ENCODE peak calls at places on chromosomes 6 and 20, in seven cellular contexts. V is body of pancreas, W is mesothelial cell of epicardium, O is PC-9, N is lower leg skin, F is fibroblast of the aortic adventitia, D is neural progenitor cell. L is an unnamed sample.

GRCh38 chr6:26172496-26172958 is 85.3 kb downstream of the HFE start:
- DNase-seq in W (no peak), D (peak; percentile 34), O (no peak), V (no peak), F (peak; percentile 59), N (no peak), L (no peak)

GRCh38 chr6:42502990-42503389 is 51.3 kb upstream of the TRERF1 start:
- DNase-seq in F (no peak), D (no peak), W (no peak), N (no peak), V (no peak), O (no peak), L (no peak)

GRCh38 chr6:41546475-41546865 is 289 bp downstream of the FOXP4 start:
- DNase-seq in N (no peak), F (peak; percentile 36), V (no peak), D (no peak), O (no peak), W (no peak), L (peak; percentile 68)

GRCh38 chr6:126748141-126748540 is 370.3 kb upstream of the RSPO3 start:
- DNase-seq in O (no peak), D (no peak), V (no peak), W (no peak), F (peak; percentile 88), N (no peak), L (no peak)

GRCh38 chr6:37456126-37456525 is 23.1 kb downstream of the CMTR1 start:
- DNase-seq in W (no peak), D (no peak), V (no peak), F (peak; percentile 76), N (no peak), O (no peak), L (no peak)

GRCh38 chr20:22288156-22288555 is 296.2 kb downstream of the FOXA2 start:
- DNase-seq in N (peak; percentile 80), V (no peak), O (no peak), W (no peak), F (no peak), D (no peak), L (no peak)

GRCh38 chr6:99736302-99736701 is 129.7 kb downstream of the PRDM13 start:
- DNase-seq in V (no peak), F (no peak), N (no peak), W (no peak), D (no peak), O (no peak), L (peak; percentile 26)

GRCh38 chr6:41430875-41431274 is 95.5 kb downstream of the NCR2 start:
- DNase-seq in N (no peak), W (no peak), F (peak; percentile 46), D (no peak), V (no peak), O (peak; percentile 35), L (peak; percentile 39)

GRCh38 chr20:44832724-44833123 is 22.4 kb upstream of the RIMS4 start:
- DNase-seq in F (peak; percentile 40), D (no peak), N (no peak), O (no peak), W (no peak), V (no peak), L (no peak)

GRCh38 chr6:37168163-37168758 is 1.7 kb upstream of the PIM1 start:
- DNase-seq in F (no peak), W (no peak), O (no peak), V (no peak), N (no peak), D (peak; percentile 12), L (no peak)

GRCh38 chr6:153024401-153025017 is 22.0 kb upstream of the MTRF1L start:
- DNase-seq in D (peak; percentile 74), N (peak; percentile 27), O (peak; percentile 11), F (peak; percentile 72), V (peak; percentile 50), W (no peak), L (peak; percentile 36)

GRCh38 chr6:51855310-51856082 is 231.9 kb downstream of the PKHD1 start:
- DNase-seq in W (no peak), O (no peak), N (peak; percentile 21), D (peak; percentile 93), V (no peak), F (peak; percentile 59), L (peak; percentile 39)

GRCh38 chr6:16704706-16705402 is 56.4 kb downstream of the ATXN1 start:
- DNase-seq in D (no peak), V (no peak), W (no peak), N (no peak), F (peak; percentile 37), O (no peak), L (no peak)

GRCh38 chr20:64005394-64005793 is 24.5 kb downstream of the PRPF6 start:
- DNase-seq in N (no peak), F (no peak), V (no peak), W (no peak), D (no peak), O (no peak), L (no peak)

GRCh38 chr6:119209452-119210205 is 131.2 kb upstream of the FAM184A start:
- DNase-seq in N (no peak), V (no peak), W (no peak), D (no peak), F (peak; percentile 30), O (no peak), L (no peak)

GRCh38 chr6:26017567-26017966 is 55.0 kb downstream of the TRIM38 start:
- DNase-seq in D (no peak), F (peak; percentile 80), N (peak; percentile 66), V (peak; percentile 20), W (peak; percentile 46), O (peak; percentile 66), L (peak; percentile 80)

GRCh38 chr6:135185483-135185882 is 4.4 kb downstream of the MYB start:
- DNase-seq in V (no peak), W (no peak), F (no peak), O (no peak), N (no peak), D (no peak), L (no peak)

GRCh38 chr6:162090734-162091133 is 636.8 kb downstream of the PRKN start:
- DNase-seq in D (no peak), W (no peak), N (no peak), F (peak; percentile 31), V (no peak), O (no peak), L (no peak)

GRCh38 chr6:53651764-53652401 is 13.7 kb downstream of the KLHL31 start:
- DNase-seq in D (peak; percentile 90), W (peak; percentile 69), O (peak; percentile 89), V (peak; percentile 88), F (peak; percentile 17), N (peak; percentile 59), L (peak; percentile 89)

DNA sequence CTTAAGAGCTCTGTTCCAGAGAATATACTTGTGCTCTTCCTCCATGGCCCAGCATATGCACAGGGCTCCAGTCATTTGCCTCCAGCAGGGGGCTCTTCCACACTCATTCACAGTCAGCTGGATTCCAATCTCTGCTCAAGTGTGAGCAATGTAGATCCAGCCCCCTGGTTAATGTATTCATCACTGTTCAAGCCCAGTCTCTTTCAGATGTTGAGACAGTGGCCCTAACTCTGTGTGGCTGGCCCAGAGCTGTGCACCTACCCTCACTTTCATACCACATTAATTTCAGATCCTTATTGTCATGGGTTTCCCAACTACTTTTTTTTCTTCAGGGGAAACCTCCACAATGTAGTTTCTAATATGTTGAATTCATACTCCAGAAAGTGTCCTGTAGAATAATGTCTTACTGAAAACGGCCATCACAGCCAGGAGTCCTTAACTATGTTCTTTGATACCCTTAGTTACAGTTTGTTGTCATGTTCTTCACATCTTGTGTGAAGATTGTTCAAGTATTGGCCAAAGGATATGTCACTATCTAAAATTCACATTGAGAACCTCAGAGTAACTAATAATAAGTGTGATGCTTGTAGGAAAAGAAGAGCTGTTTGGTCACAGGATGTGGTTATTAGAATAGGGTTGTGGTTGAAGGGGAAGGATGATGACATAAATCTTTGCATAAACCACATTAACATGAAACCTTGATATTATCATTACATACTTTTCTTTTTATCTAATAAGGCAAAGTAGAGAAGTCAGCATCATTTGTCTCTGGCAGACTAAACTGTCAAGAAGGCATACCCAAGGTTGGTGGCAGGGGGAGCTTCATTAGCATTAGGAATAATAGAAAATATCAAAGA is 14.4 kb upstream of the HLA-DQA1 start:
- DNase-seq in V (no peak), O (peak; percentile 9), F (peak; percentile 26), D (peak; percentile 87), W (no peak), N (no peak), L (peak; percentile 59)
- TF ChIP-seq CTCF in V (peak; percentile 31), O (peak; percentile 55), F (peak; percentile 50), D (peak; percentile 81), W (no peak), N (no peak), L (no peak)

GRCh38 chr6:159121387-159121955 is 47.7 kb upstream of the FNDC1 start:
- DNase-seq in V (no peak), W (no peak), O (no peak), D (no peak), F (no peak), N (no peak), L (no peak)

GRCh38 chr6:159126590-159126989 is 42.6 kb upstream of the FNDC1 start:
- DNase-seq in F (no peak), N (no peak), D (no peak), W (no peak), O (no peak), V (no peak), L (no peak)

GRCh38 chr6:159127701-159128100 is 41.5 kb upstream of the FNDC1 start:
- DNase-seq in V (no peak), F (no peak), W (no peak), N (no peak), O (no peak), D (no peak), L (no peak)

GRCh38 chr6:159125977-159126376 is 43.2 kb upstream of the FNDC1 start:
- DNase-seq in D (no peak), N (no peak), F (no peak), V (no peak), O (no peak), W (no peak), L (no peak)

DNA sequence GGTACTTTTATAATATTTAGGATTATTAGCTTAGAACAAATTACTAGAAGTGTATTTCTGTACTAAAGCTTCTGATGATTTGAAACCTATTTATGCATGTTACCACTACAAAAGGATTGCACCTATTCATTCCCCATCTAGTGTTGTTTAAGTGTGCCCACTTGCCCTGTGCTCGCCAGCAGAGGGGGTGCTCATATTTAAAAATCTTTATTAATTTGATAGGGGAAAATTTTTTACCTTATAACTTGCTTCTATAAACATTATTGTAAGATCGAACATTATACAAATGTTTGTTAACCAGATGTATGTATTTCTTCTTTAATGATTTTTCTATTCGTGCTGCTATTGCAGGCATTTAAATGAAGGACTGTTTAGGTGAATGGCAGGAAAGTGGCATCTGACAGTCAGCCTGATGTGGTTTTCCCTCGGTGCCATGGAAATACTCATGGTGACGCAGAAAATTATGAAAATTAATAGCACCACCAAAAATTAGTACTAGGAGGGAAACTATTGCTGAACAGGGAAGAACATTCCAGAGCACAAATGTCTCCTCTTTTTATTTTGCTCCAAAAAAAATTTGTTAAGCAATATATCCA is 44.1 kb upstream of the FNDC1 start:
- DNase-seq in D (no peak), W (no peak), N (no peak), F (no peak), V (no peak), O (no peak), L (no peak)
- TF ChIP-seq CTCF in D (peak; percentile 26), W (no peak), N (no peak), F (peak; percentile 36), V (no peak), O (peak; percentile 35), L (peak; percentile 28)

GRCh38 chr6:81750201-81750600 is 2.3 kb downstream of the TENT5A start:
- DNase-seq in F (peak; percentile 38), N (no peak), O (no peak), V (no peak), D (no peak), W (no peak), L (no peak)
- TF ChIP-seq CTCF in F (peak; percentile 4), N (no peak), O (no peak), V (no peak), D (no peak), W (no peak), L (no peak)

GRCh38 chr20:7113577-7114466 is 346.3 kb downstream of the BMP2 start:
- DNase-seq in D (peak; percentile 83), F (peak; percentile 59), W (peak; percentile 42), N (no peak), V (no peak), O (no peak), L (peak; percentile 57)
- TF ChIP-seq CTCF in D (peak; percentile 68), F (peak; percentile 67), W (no peak), N (no peak), V (peak; percentile 13), O (no peak), L (peak; percentile 35)

L was measured in Calu3.